ENCODE peak calls at places on chromosomes 3 and 15, in six cellular contexts. One of them, this sample, is unnamed.

GRCh38 chr3:128504533-128504915 is 11.5 kb upstream of the GATA2 start:
- DNase-seq in WTC11: no peak
- DNase-seq in neural progenitor cell: no peak
- DNase-seq in BE2C: no peak
- DNase-seq in dorsolateral prefrontal cortex: no peak
- DNase-seq in PC-9: no peak
- DNase-seq in this sample: no peak

GRCh38 chr3:123743121-123743520 is 141.0 kb downstream of the MYLK start:
- DNase-seq in BE2C: no peak
- DNase-seq in WTC11: no peak
- DNase-seq in dorsolateral prefrontal cortex: no peak
- DNase-seq in PC-9: no peak
- DNase-seq in neural progenitor cell: no peak
- DNase-seq in this sample: no peak

GRCh38 chr15:26974120-26974780 is 3.3 kb downstream of the GABRG3 start:
- DNase-seq in BE2C: no peak
- DNase-seq in dorsolateral prefrontal cortex: no peak
- DNase-seq in PC-9: no peak
- DNase-seq in WTC11: peak; percentile 40
- DNase-seq in neural progenitor cell: peak; percentile 55
- DNase-seq in this sample: peak; percentile 11

GRCh38 chr3:28317438-28318022 is 31.0 kb upstream of the ZCWPW2 start:
- DNase-seq in PC-9: no peak
- DNase-seq in dorsolateral prefrontal cortex: no peak
- DNase-seq in BE2C: peak; percentile 35
- DNase-seq in neural progenitor cell: peak; percentile 59
- DNase-seq in WTC11: no peak
- DNase-seq in this sample: peak; percentile 35

GRCh38 chr3:72891053-72891855 is 3.4 kb downstream of the GXYLT2 start:
- DNase-seq in dorsolateral prefrontal cortex: no peak
- DNase-seq in BE2C: peak; percentile 24
- DNase-seq in WTC11: no peak
- DNase-seq in PC-9: peak; percentile 53
- DNase-seq in neural progenitor cell: peak; percentile 14
- DNase-seq in this sample: peak; percentile 43

GRCh38 chr3:69948246-69948862 is 51.2 kb upstream of the SAMMSON start:
- DNase-seq in dorsolateral prefrontal cortex: no peak
- DNase-seq in WTC11: no peak
- DNase-seq in PC-9: peak; percentile 40
- DNase-seq in BE2C: no peak
- DNase-seq in neural progenitor cell: peak; percentile 40
- DNase-seq in this sample: no peak

GRCh38 chr3:107928084-107928445 is 162.8 kb downstream of the CD47 start:
- DNase-seq in dorsolateral prefrontal cortex: no peak
- DNase-seq in PC-9: no peak
- DNase-seq in WTC11: no peak
- DNase-seq in neural progenitor cell: no peak
- DNase-seq in BE2C: peak; percentile 11
- DNase-seq in this sample: no peak

GRCh38 chr3:63279442-63279841 is 1.3 kb downstream of the SYNPR start:
- DNase-seq in dorsolateral prefrontal cortex: no peak
- DNase-seq in PC-9: no peak
- DNase-seq in BE2C: no peak
- DNase-seq in WTC11: no peak
- DNase-seq in neural progenitor cell: no peak
- DNase-seq in this sample: no peak

GRCh38 chr3:168865022-168865551 is 769.4 kb upstream of the GOLIM4 start:
- DNase-seq in dorsolateral prefrontal cortex: no peak
- DNase-seq in BE2C: peak; percentile 6
- DNase-seq in PC-9: no peak
- DNase-seq in neural progenitor cell: peak; percentile 24
- DNase-seq in WTC11: no peak
- DNase-seq in this sample: no peak

GRCh38 chr3:115790759-115791158 is 167.4 kb downstream of the GAP43 start:
- DNase-seq in WTC11: no peak
- DNase-seq in neural progenitor cell: no peak
- DNase-seq in BE2C: peak; percentile 38
- DNase-seq in PC-9: peak; percentile 91
- DNase-seq in dorsolateral prefrontal cortex: no peak
- DNase-seq in this sample: no peak

GRCh38 chr3:4449043-4449803 is 17.8 kb downstream of the SUMF1 start:
- DNase-seq in PC-9: no peak
- DNase-seq in WTC11: no peak
- DNase-seq in dorsolateral prefrontal cortex: no peak
- DNase-seq in BE2C: no peak
- DNase-seq in neural progenitor cell: no peak
- DNase-seq in this sample: no peak

GRCh38 chr3:43699864-43700263 is 9.1 kb downstream of the ABHD5 start:
- DNase-seq in WTC11: peak; percentile 15
- DNase-seq in BE2C: no peak
- DNase-seq in dorsolateral prefrontal cortex: no peak
- DNase-seq in PC-9: no peak
- DNase-seq in neural progenitor cell: peak; percentile 10
- DNase-seq in this sample: peak; percentile 24

GRCh38 chr3:126112531-126113237 is 28.8 kb upstream of the SLC41A3 start:
- DNase-seq in PC-9: no peak
- DNase-seq in BE2C: peak; percentile 4
- DNase-seq in dorsolateral prefrontal cortex: peak; percentile 26
- DNase-seq in neural progenitor cell: no peak
- DNase-seq in WTC11: no peak
- DNase-seq in this sample: no peak

GRCh38 chr15:75043509-75044257 is 20.3 kb downstream of the PPCDC start:
- DNase-seq in PC-9: peak; percentile 84
- DNase-seq in dorsolateral prefrontal cortex: peak; percentile 95
- DNase-seq in BE2C: peak; percentile 87
- DNase-seq in neural progenitor cell: no peak
- DNase-seq in WTC11: no peak
- DNase-seq in this sample: no peak

GRCh38 chr15:22895465-22896190 is 57.2 kb downstream of the NIPA2 start:
- DNase-seq in neural progenitor cell: no peak
- DNase-seq in WTC11: no peak
- DNase-seq in BE2C: no peak
- DNase-seq in PC-9: peak; percentile 95
- DNase-seq in dorsolateral prefrontal cortex: no peak
- DNase-seq in this sample: no peak

DNA sequence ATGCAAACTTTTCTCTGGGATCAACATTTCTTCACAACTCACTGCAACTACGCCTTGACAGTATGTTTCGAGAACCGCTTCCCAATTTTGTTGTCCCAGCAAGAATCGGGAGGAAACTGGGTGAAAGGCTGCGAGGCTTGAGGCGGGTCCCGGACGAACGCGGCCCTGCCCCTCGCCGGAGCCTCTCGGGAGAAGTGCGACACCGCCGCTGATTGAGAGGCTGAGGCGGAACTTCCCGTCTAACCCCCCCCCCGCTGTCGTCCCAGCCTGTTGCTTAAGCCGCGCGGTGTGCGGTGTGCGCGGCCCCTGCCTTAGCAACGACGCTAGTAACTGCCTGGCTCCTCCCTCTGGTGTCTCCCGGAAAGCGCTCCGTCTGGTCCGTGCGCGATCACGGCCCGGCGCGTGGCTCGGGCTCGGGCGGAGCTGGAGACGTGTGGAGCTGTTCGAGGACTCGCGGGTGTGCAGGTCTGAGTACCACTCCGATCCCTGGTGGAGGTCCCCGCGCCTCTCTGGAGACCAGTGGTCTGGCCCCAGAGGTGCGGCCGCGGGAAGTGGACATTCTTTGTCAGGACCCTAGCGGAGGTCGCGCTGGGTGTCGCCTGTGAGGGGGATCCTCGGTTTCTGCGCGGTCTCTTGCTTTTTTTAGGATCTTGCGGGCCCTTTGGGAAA is at the start of the genes DTWD1 and FAM227B:
- DNase-seq in neural progenitor cell: peak; percentile 98
- DNase-seq in BE2C: peak; percentile 95
- DNase-seq in PC-9: peak; percentile 86
- DNase-seq in dorsolateral prefrontal cortex: peak; percentile 95
- DNase-seq in WTC11: peak; percentile 94
- DNase-seq in this sample: peak; percentile 97
- TF ChIP-seq CTCF in neural progenitor cell: peak; percentile 31
- TF ChIP-seq CTCF in BE2C: no peak
- TF ChIP-seq CTCF in PC-9: no peak
- TF ChIP-seq CTCF in dorsolateral prefrontal cortex: peak; percentile 31
- TF ChIP-seq CTCF in WTC11: no peak
- TF ChIP-seq CTCF in this sample: no peak

DNA sequence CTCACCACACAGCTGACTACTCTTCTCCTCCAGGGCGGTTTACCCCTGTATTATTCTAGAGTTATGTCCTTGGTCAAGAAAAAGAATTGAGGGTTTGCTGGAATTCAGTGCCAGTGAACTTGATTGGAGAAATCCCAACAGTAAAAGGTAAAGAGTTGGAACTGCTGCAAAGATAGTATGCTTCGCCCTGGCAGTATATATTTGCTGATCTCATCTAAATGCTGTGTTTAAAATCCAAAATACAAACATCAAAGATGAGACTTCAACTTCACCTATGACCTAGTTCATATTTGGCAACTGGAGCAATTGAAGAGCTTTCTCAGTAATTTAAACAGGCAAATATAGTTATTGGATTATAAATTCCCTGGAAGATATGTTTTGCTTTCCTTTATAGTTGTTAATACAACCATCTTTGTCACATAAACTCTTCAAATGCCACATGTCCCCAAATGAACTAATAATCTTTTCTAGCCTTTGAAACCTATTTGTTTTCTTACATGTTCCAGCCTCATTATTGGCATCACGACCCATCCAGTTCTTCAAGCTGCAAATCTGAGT is 6.5 kb downstream of the KCNH8 start:
- DNase-seq in dorsolateral prefrontal cortex: no peak
- DNase-seq in PC-9: no peak
- DNase-seq in WTC11: no peak
- DNase-seq in neural progenitor cell: no peak
- DNase-seq in BE2C: no peak
- DNase-seq in this sample: no peak
- TF ChIP-seq CTCF in dorsolateral prefrontal cortex: no peak
- TF ChIP-seq CTCF in PC-9: no peak
- TF ChIP-seq CTCF in WTC11: no peak
- TF ChIP-seq CTCF in neural progenitor cell: no peak
- TF ChIP-seq CTCF in BE2C: no peak
- TF ChIP-seq CTCF in this sample: no peak

GRCh38 chr15:89038146-89038545 is 50.1 kb upstream of the ABHD2 start:
- DNase-seq in PC-9: no peak
- DNase-seq in neural progenitor cell: no peak
- DNase-seq in dorsolateral prefrontal cortex: no peak
- DNase-seq in WTC11: no peak
- DNase-seq in BE2C: no peak
- DNase-seq in this sample: no peak

GRCh38 chr15:89035658-89036057 is 52.6 kb upstream of the ABHD2 start:
- DNase-seq in neural progenitor cell: no peak
- DNase-seq in BE2C: no peak
- DNase-seq in dorsolateral prefrontal cortex: no peak
- DNase-seq in PC-9: no peak
- DNase-seq in WTC11: no peak
- DNase-seq in this sample: no peak

GRCh38 chr15:89030311-89030710 is 57.9 kb upstream of the ABHD2 start:
- DNase-seq in WTC11: no peak
- DNase-seq in neural progenitor cell: no peak
- DNase-seq in BE2C: no peak
- DNase-seq in PC-9: no peak
- DNase-seq in dorsolateral prefrontal cortex: no peak
- DNase-seq in this sample: no peak

DNA sequence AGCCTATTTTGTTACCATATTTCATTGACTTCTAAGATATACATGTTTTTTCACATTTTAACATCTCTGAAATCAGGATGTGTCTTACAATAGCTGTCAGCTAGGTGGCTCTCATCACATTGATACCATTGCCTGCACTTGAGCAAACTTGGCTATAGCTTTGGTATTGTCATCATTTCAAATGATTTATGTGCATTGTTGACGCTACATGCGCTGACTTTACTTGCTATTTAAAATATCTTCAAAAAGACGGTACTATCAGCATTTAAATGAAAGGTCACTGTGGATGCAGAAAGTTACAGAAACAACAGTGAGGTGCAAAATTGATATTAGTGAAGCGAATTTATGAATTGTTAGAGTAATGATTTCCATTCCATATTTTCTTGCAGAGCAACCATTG is 54.0 kb upstream of the ABHD2 start:
- DNase-seq in WTC11: no peak
- DNase-seq in PC-9: no peak
- DNase-seq in dorsolateral prefrontal cortex: no peak
- DNase-seq in neural progenitor cell: no peak
- DNase-seq in BE2C: no peak
- DNase-seq in this sample: no peak
- TF ChIP-seq CTCF in WTC11: no peak
- TF ChIP-seq CTCF in PC-9: peak; percentile 59
- TF ChIP-seq CTCF in dorsolateral prefrontal cortex: peak; percentile 39
- TF ChIP-seq CTCF in neural progenitor cell: no peak
- TF ChIP-seq CTCF in BE2C: peak; percentile 49
- TF ChIP-seq CTCF in this sample: peak; percentile 31

GRCh38 chr3:187259171-187259570 is 32.4 kb downstream of the MASP1 start:
- DNase-seq in neural progenitor cell: no peak
- DNase-seq in BE2C: no peak
- DNase-seq in dorsolateral prefrontal cortex: no peak
- DNase-seq in WTC11: no peak
- DNase-seq in PC-9: no peak
- DNase-seq in this sample: no peak
- TF ChIP-seq CTCF in neural progenitor cell: peak; percentile 39
- TF ChIP-seq CTCF in BE2C: no peak
- TF ChIP-seq CTCF in dorsolateral prefrontal cortex: no peak
- TF ChIP-seq CTCF in WTC11: no peak
- TF ChIP-seq CTCF in PC-9: no peak
- TF ChIP-seq CTCF in this sample: no peak